ENCODE peak calls at places on chromosomes 3 and 15, in six cellular contexts. C is AG08395; A is cardiac septum; P is A673; B is activated CD4-positive, alpha-beta T cell treated with anti-CD3 and anti-CD28 coated beads, Interleukin-2, amount 50 U/mL, for 4 hours; O is stimulated activated CD4-positive, alpha-beta T cell treated with anti-CD3 and anti-CD28 coated beads, Interleukin-15, amount 100 ng/mL, for 1 hour. T is an unnamed sample.

GRCh38 chr15:61318276-61318675 is 89.2 kb upstream of the RORA start:
- DNase-seq in C (no peak), O (no peak), P (no peak), A (no peak), B (no peak), T (no peak)

GRCh38 chr3:194270627-194271458 is 80.3 kb downstream of the CPN2 start:
- DNase-seq in A (peak; percentile 94), C (peak; percentile 64), P (no peak), O (no peak), B (no peak), T (peak; percentile 92)

GRCh38 chr3:39254806-39255449 is 24.9 kb downstream of the CX3CR1 start:
- DNase-seq in O (no peak), C (peak; percentile 62), B (no peak), A (no peak), P (peak; percentile 3), T (no peak)

GRCh38 chr3:108153451-108153981 is 62.7 kb upstream of the CD47 start:
- DNase-seq in O (peak; percentile 22), P (peak; percentile 89), A (no peak), C (peak; percentile 20), B (peak; percentile 40), T (no peak)

GRCh38 chr3:58130591-58130990 is 80.2 kb downstream of the DNASE1L3 start:
- DNase-seq in B (no peak), P (no peak), A (no peak), O (no peak), C (no peak), T (no peak)

GRCh38 chr15:49718234-49718633 is 97.4 kb downstream of the DTWD1 start:
- DNase-seq in C (peak; percentile 55), A (no peak), P (no peak), B (no peak), O (no peak), T (no peak)

GRCh38 chr3:108780235-108780634 is 23.0 kb upstream of the RETNLB start:
- DNase-seq in A (no peak), P (no peak), O (no peak), C (no peak), B (peak; percentile 13), T (no peak)

GRCh38 chr3:99108508-99108907 is 207.0 kb upstream of the DCBLD2 start:
- DNase-seq in P (peak; percentile 83), C (peak; percentile 83), A (no peak), B (no peak), O (no peak), T (no peak)

GRCh38 chr3:20173844-20174410 is 12.1 kb downstream of the SGO1 start:
- DNase-seq in A (no peak), C (no peak), P (peak; percentile 45), B (no peak), O (no peak), T (no peak)

GRCh38 chr3:46612324-46612723 is at the start of gene FAM240A:
- DNase-seq in C (no peak), O (no peak), B (no peak), A (no peak), P (no peak), T (no peak)

GRCh38 chr3:58234516-58234931 is 3.1 kb upstream of the ABHD6 start:
- DNase-seq in A (no peak), P (peak; percentile 78), B (no peak), C (peak; percentile 65), O (no peak), T (no peak)

GRCh38 chr3:179969525-179969924 is 67.2 kb downstream of the PEX5L start:
- DNase-seq in B (no peak), O (no peak), A (no peak), C (no peak), P (no peak), T (no peak)

GRCh38 chr3:133973249-133973980 is 56.3 kb downstream of the SLCO2A1 start:
- DNase-seq in B (no peak), O (no peak), C (no peak), A (no peak), P (peak; percentile 10), T (no peak)